ENCODE peak calls at places on chromosomes 11 and 22, in ten cellular contexts. O is islet precursor cell, A is left ventricle myocardium inferior, K is nephron progenitor cell, L is cardiac septum, B is head of caudate nucleus, Y is BJ, Q is HT1080, V is spleen, J is A549. I is an unnamed sample.

GRCh38 chr11:35367491-35367890 is 51.9 kb downstream of the SLC1A2 start:
- DNase-seq in B (no peak), L (no peak), O (no peak), Y (no peak), J (no peak), K (no peak), A (no peak), Q (peak), V (no peak), I (no peak)

GRCh38 chr11:47375546-47376085 is 2.7 kb downstream of the SPI1 start:
- DNase-seq in L (no peak), A (no peak), J (no peak), O (no peak), V (peak), Y (no peak), B (no peak), Q (no peak), K (no peak), I (peak)

GRCh38 chr11:68827733-68828132 is 14.0 kb downstream of the CPT1A start:
- DNase-seq in A (no peak), K (no peak), L (no peak), J (no peak), Y (no peak), Q (no peak), O (no peak), V (peak), B (no peak), I (no peak)

GRCh38 chr11:76670475-76671235 is at the start of gene LRRC32:
- DNase-seq in V (peak), L (peak), J (no peak), Y (no peak), O (peak), B (no peak), Q (no peak), A (peak), K (peak), I (peak)

GRCh38 chr11:106706355-106706754 is 311.9 kb downstream of the GUCY1A2 start:
- DNase-seq in V (no peak), L (no peak), Q (peak), J (peak), O (no peak), B (no peak), A (no peak), K (no peak), Y (peak), I (no peak)

GRCh38 chr22:19291580-19292261 is at the start of gene CLTCL1:
- DNase-seq in A (peak), Y (no peak), B (peak), Q (peak), L (peak), V (peak), O (peak), K (peak), J (peak), I (peak)

GRCh38 chr22:21047035-21047661 is 1.4 kb downstream of the LRRC74B start:
- DNase-seq in K (no peak), L (no peak), Q (no peak), O (no peak), Y (no peak), A (no peak), B (no peak), J (no peak), V (peak), I (no peak)

GRCh38 chr11:25562417-25562816 is 769.5 kb upstream of the ANO3 start:
- DNase-seq in L (no peak), O (no peak), B (no peak), A (peak), V (no peak), J (no peak), Y (no peak), K (no peak), Q (no peak), I (no peak)

GRCh38 chr22:48800886-48801607 is 1026.6 kb downstream of the BRD1 start:
- DNase-seq in Y (no peak), L (peak), B (no peak), A (no peak), O (peak), K (no peak), V (no peak), J (no peak), Q (no peak), I (no peak)

GRCh38 chr11:86196291-86196690 is 48.3 kb upstream of the EED start:
- DNase-seq in O (no peak), Q (no peak), V (no peak), L (no peak), Y (no peak), B (no peak), A (no peak), J (no peak), K (no peak), I (no peak)

GRCh38 chr11:8167796-8168195 is 1.0 kb downstream of the RIC3 start:
- DNase-seq in V (no peak), J (no peak), L (no peak), K (no peak), O (no peak), Q (no peak), B (no peak), Y (no peak), A (no peak), I (no peak)

GRCh38 chr11:110376711-110377324 is 52.9 kb upstream of the FDX1 start:
- DNase-seq in A (peak), J (peak), V (no peak), Q (peak), Y (peak), L (no peak), B (peak), O (peak), K (peak), I (peak)

I was measured in kidney.